ENCODE peak calls at places on chromosome 1, in four cellular contexts. O, A, H and I are unnamed samples.

GRCh38 chr1:199948587-199949280 is 78.8 kb upstream of the NR5A2 start:
- DNase-seq in O (peak), A (no peak), H (peak), I (no peak)

GRCh38 chr1:231950732-231951131 is 324.1 kb downstream of the DISC1 start:
- DNase-seq in A (no peak), O (no peak), H (peak), I (no peak)

GRCh38 chr1:247121382-247121781 is 17.2 kb upstream of the ZNF669 start:
- DNase-seq in H (no peak), O (no peak), A (no peak), I (no peak)

GRCh38 chr1:31726715-31727114 is 22.9 kb upstream of the COL16A1 start:
- DNase-seq in O (no peak), H (no peak), A (no peak), I (no peak)

GRCh38 chr1:158203693-158204457 is 23.2 kb downstream of the CD1D start:
- DNase-seq in H (peak), A (no peak), O (peak), I (no peak)

GRCh38 chr1:180167021-180167701 is 12.5 kb downstream of the QSOX1 start:
- DNase-seq in A (no peak), H (no peak), O (no peak), I (no peak)

GRCh38 chr1:198411240-198411639 is 129.2 kb downstream of the ATP6V1G3 start:
- DNase-seq in A (no peak), O (no peak), H (no peak), I (no peak)

GRCh38 chr1:119982006-119982405 is 85.7 kb upstream of the ADAM30 start:
- DNase-seq in H (peak), O (peak), A (no peak), I (no peak)

GRCh38 chr1:64923294-64923718 is 43.0 kb downstream of the JAK1 start:
- DNase-seq in A (no peak), H (no peak), O (peak), I (peak)

GRCh38 chr1:29482991-29483390 is 246.7 kb downstream of the PTPRU start:
- DNase-seq in O (no peak), A (no peak), H (no peak), I (no peak)

GRCh38 chr1:119767486-119767885 is 1.2 kb downstream of the HMGCS2 start:
- DNase-seq in H (no peak), O (peak), A (no peak), I (no peak)

GRCh38 chr1:24289937-24290595 is 29.1 kb upstream of the GRHL3 start:
- DNase-seq in O (peak), H (peak), A (no peak), I (no peak)